ENCODE peak calls at places on chromosomes 7 and 10, in four cellular contexts. H is putamen, Y is HEK293T, W is GM23338. T is an unnamed sample.
A peak's percentile ranks its signal among the peaks of the same experiment; 100 is the strongest.

GRCh38 chr10:79322616-79323566 is 24.4 kb upstream of the PPIF start:
- DNase-seq in H (no peak), Y (no peak), W (no peak), T (no peak)

GRCh38 chr10:90968448-90969086 is 47.7 kb upstream of the ANKRD1 start:
- DNase-seq in H (no peak), Y (no peak), W (no peak), T (no peak)

GRCh38 chr10:128077155-128077875 is 48.9 kb downstream of the MKI67 start:
- DNase-seq in H (no peak), Y (no peak), W (no peak), T (no peak)

GRCh38 chr10:86319626-86320025 is 47.0 kb downstream of the GRID1 start:
- DNase-seq in H (no peak), Y (no peak), W (no peak), T (peak; percentile 8)

GRCh38 chr10:132579027-132579859 is 41.7 kb downstream of the INPP5A start:
- DNase-seq in H (no peak), Y (no peak), W (no peak), T (no peak)

GRCh38 chr7:105718511-105718925 is 137.2 kb upstream of the EFCAB10 start:
- DNase-seq in H (no peak), Y (no peak), W (no peak), T (no peak)

GRCh38 chr10:60162631-60163030 is 227.0 kb downstream of the ANK3 start:
- DNase-seq in H (no peak), Y (no peak), W (no peak), T (no peak)

GRCh38 chr7:78195281-78195680 is 396.7 kb downstream of the PHTF2 start:
- DNase-seq in H (no peak), Y (no peak), W (no peak), T (no peak)

GRCh38 chr7:134470864-134471263 is 12.0 kb upstream of the AKR1B1 start:
- DNase-seq in H (no peak), Y (no peak), W (no peak), T (no peak)

GRCh38 chr10:34454590-34455289 is 360.4 kb downstream of the PARD3 start:
- DNase-seq in H (no peak), Y (no peak), W (no peak), T (no peak)